ENCODE peak calls at places on chromosomes 5 and 9, in ten cellular contexts. One of them, this sample, is unnamed.

GRCh38 chr9:2271426-2271825 is 256.3 kb downstream of the SMARCA2 start:
- DNase-seq in body of pancreas: peak; percentile 37
- DNase-seq in GM13977: peak; percentile 42
- DNase-seq in GM03348: no peak
- DNase-seq in effector CD4-positive, alpha-beta T cell: no peak
- DNase-seq in heart right ventricle: no peak
- DNase-seq in NCI-H1092: no peak
- DNase-seq in T-cell: no peak
- DNase-seq in GDM1: peak; percentile 7
- DNase-seq in Right ventricle myocardium superior: peak; percentile 57
- DNase-seq in this sample: no peak

GRCh38 chr5:76692651-76693050 is 23.3 kb upstream of the F2R start:
- DNase-seq in effector CD4-positive, alpha-beta T cell: no peak
- DNase-seq in body of pancreas: no peak
- DNase-seq in GM13977: no peak
- DNase-seq in Right ventricle myocardium superior: no peak
- DNase-seq in GDM1: no peak
- DNase-seq in T-cell: no peak
- DNase-seq in heart right ventricle: no peak
- DNase-seq in NCI-H1092: no peak
- DNase-seq in GM03348: no peak
- DNase-seq in this sample: no peak

GRCh38 chr5:143481697-143482531 is 78.4 kb upstream of the NR3C1 start:
- DNase-seq in GDM1: no peak
- DNase-seq in Right ventricle myocardium superior: no peak
- DNase-seq in T-cell: no peak
- DNase-seq in body of pancreas: no peak
- DNase-seq in GM13977: no peak
- DNase-seq in heart right ventricle: no peak
- DNase-seq in GM03348: peak; percentile 11
- DNase-seq in NCI-H1092: no peak
- DNase-seq in effector CD4-positive, alpha-beta T cell: no peak
- DNase-seq in this sample: no peak

GRCh38 chr5:156474251-156474650 is 147.3 kb downstream of the SGCD start:
- DNase-seq in T-cell: no peak
- DNase-seq in GM13977: no peak
- DNase-seq in NCI-H1092: peak; percentile 31
- DNase-seq in GM03348: peak; percentile 35
- DNase-seq in body of pancreas: peak; percentile 7
- DNase-seq in heart right ventricle: peak; percentile 54
- DNase-seq in Right ventricle myocardium superior: peak; percentile 81
- DNase-seq in effector CD4-positive, alpha-beta T cell: no peak
- DNase-seq in GDM1: no peak
- DNase-seq in this sample: peak; percentile 92

GRCh38 chr5:109857405-109858031 is 167.8 kb downstream of the MAN2A1 start:
- DNase-seq in Right ventricle myocardium superior: no peak
- DNase-seq in NCI-H1092: no peak
- DNase-seq in heart right ventricle: no peak
- DNase-seq in effector CD4-positive, alpha-beta T cell: no peak
- DNase-seq in GM13977: no peak
- DNase-seq in GM03348: no peak
- DNase-seq in GDM1: no peak
- DNase-seq in body of pancreas: peak; percentile 12
- DNase-seq in T-cell: peak; percentile 16
- DNase-seq in this sample: no peak

GRCh38 chr5:149320791-149321330 is 24.4 kb upstream of the GRPEL2 start:
- DNase-seq in body of pancreas: peak; percentile 95
- DNase-seq in NCI-H1092: peak; percentile 63
- DNase-seq in Right ventricle myocardium superior: peak; percentile 93
- DNase-seq in GM03348: peak; percentile 92
- DNase-seq in effector CD4-positive, alpha-beta T cell: no peak
- DNase-seq in GM13977: no peak
- DNase-seq in T-cell: no peak
- DNase-seq in heart right ventricle: peak; percentile 91
- DNase-seq in GDM1: no peak
- DNase-seq in this sample: peak; percentile 91

GRCh38 chr9:97767891-97768290 is 70.8 kb upstream of the XPA start:
- DNase-seq in effector CD4-positive, alpha-beta T cell: no peak
- DNase-seq in T-cell: no peak
- DNase-seq in body of pancreas: no peak
- DNase-seq in GM13977: no peak
- DNase-seq in NCI-H1092: no peak
- DNase-seq in GDM1: no peak
- DNase-seq in GM03348: no peak
- DNase-seq in heart right ventricle: no peak
- DNase-seq in Right ventricle myocardium superior: no peak
- DNase-seq in this sample: no peak

GRCh38 chr5:85096426-85096825 is 711.7 kb upstream of the EDIL3 start:
- DNase-seq in GDM1: no peak
- DNase-seq in GM03348: no peak
- DNase-seq in heart right ventricle: no peak
- DNase-seq in body of pancreas: no peak
- DNase-seq in effector CD4-positive, alpha-beta T cell: no peak
- DNase-seq in T-cell: no peak
- DNase-seq in GM13977: no peak
- DNase-seq in Right ventricle myocardium superior: no peak
- DNase-seq in NCI-H1092: no peak
- DNase-seq in this sample: no peak

GRCh38 chr9:24487946-24488345 is 57.8 kb downstream of the IZUMO3 start:
- DNase-seq in heart right ventricle: no peak
- DNase-seq in GDM1: no peak
- DNase-seq in GM13977: no peak
- DNase-seq in body of pancreas: no peak
- DNase-seq in Right ventricle myocardium superior: no peak
- DNase-seq in NCI-H1092: no peak
- DNase-seq in T-cell: no peak
- DNase-seq in GM03348: no peak
- DNase-seq in effector CD4-positive, alpha-beta T cell: no peak
- DNase-seq in this sample: no peak

GRCh38 chr5:116038817-116039216 is 6.5 kb downstream of the ARL14EPL start:
- DNase-seq in effector CD4-positive, alpha-beta T cell: no peak
- DNase-seq in body of pancreas: no peak
- DNase-seq in GM03348: no peak
- DNase-seq in GM13977: peak; percentile 34
- DNase-seq in Right ventricle myocardium superior: no peak
- DNase-seq in heart right ventricle: no peak
- DNase-seq in GDM1: peak; percentile 43
- DNase-seq in NCI-H1092: no peak
- DNase-seq in T-cell: peak; percentile 5
- DNase-seq in this sample: no peak

GRCh38 chr5:179912951-179913350 is 5.3 kb upstream of the TBC1D9B start:
- DNase-seq in Right ventricle myocardium superior: no peak
- DNase-seq in T-cell: no peak
- DNase-seq in effector CD4-positive, alpha-beta T cell: no peak
- DNase-seq in NCI-H1092: no peak
- DNase-seq in GDM1: no peak
- DNase-seq in GM03348: no peak
- DNase-seq in heart right ventricle: no peak
- DNase-seq in body of pancreas: no peak
- DNase-seq in GM13977: no peak
- DNase-seq in this sample: no peak

GRCh38 chr9:16057541-16057940 is 504.7 kb downstream of the CCDC171 start:
- DNase-seq in body of pancreas: no peak
- DNase-seq in NCI-H1092: no peak
- DNase-seq in GM13977: no peak
- DNase-seq in GDM1: no peak
- DNase-seq in T-cell: no peak
- DNase-seq in effector CD4-positive, alpha-beta T cell: no peak
- DNase-seq in heart right ventricle: no peak
- DNase-seq in Right ventricle myocardium superior: no peak
- DNase-seq in GM03348: no peak
- DNase-seq in this sample: no peak

GRCh38 chr5:28707706-28708105 is 1669.3 kb upstream of the CDH9 start:
- DNase-seq in heart right ventricle: no peak
- DNase-seq in effector CD4-positive, alpha-beta T cell: no peak
- DNase-seq in T-cell: no peak
- DNase-seq in GDM1: no peak
- DNase-seq in GM13977: no peak
- DNase-seq in body of pancreas: no peak
- DNase-seq in NCI-H1092: no peak
- DNase-seq in Right ventricle myocardium superior: no peak
- DNase-seq in GM03348: no peak
- DNase-seq in this sample: no peak

GRCh38 chr5:153659337-153659736 is 168.9 kb downstream of the GRIA1 start:
- DNase-seq in T-cell: no peak
- DNase-seq in NCI-H1092: no peak
- DNase-seq in effector CD4-positive, alpha-beta T cell: no peak
- DNase-seq in GM13977: no peak
- DNase-seq in heart right ventricle: no peak
- DNase-seq in Right ventricle myocardium superior: no peak
- DNase-seq in GM03348: peak; percentile 79
- DNase-seq in body of pancreas: no peak
- DNase-seq in GDM1: no peak
- DNase-seq in this sample: no peak

GRCh38 chr5:96702503-96703383 is 40.6 kb downstream of the CAST start:
- DNase-seq in body of pancreas: peak; percentile 95
- DNase-seq in GDM1: no peak
- DNase-seq in T-cell: peak; percentile 82
- DNase-seq in heart right ventricle: peak; percentile 94
- DNase-seq in effector CD4-positive, alpha-beta T cell: peak; percentile 82
- DNase-seq in Right ventricle myocardium superior: peak; percentile 97
- DNase-seq in GM03348: peak; percentile 99
- DNase-seq in NCI-H1092: peak; percentile 31
- DNase-seq in GM13977: peak; percentile 65
- DNase-seq in this sample: peak; percentile 48